ENCODE peak calls at places on chromosome 12, in five cellular contexts. G is kidney epithelial cell, I is HCT116, R is choroid plexus epithelial cell, U is BJ. M is an unnamed sample.

GRCh38 chr12:124032265-124032886 is 59.4 kb downstream of the ZNF664 start:
- DNase-seq in U (no peak), I (peak), R (peak), G (no peak), M (peak)

GRCh38 chr12:541676-542289 is 82.0 kb downstream of the B4GALNT3 start:
- DNase-seq in I (no peak), U (no peak), R (no peak), G (no peak), M (no peak)

GRCh38 chr12:113333877-113334785 is 778 bp downstream of the SLC8B1 start:
- DNase-seq in G (no peak), R (no peak), U (no peak), I (no peak), M (no peak)

GRCh38 chr12:27101290-27101689 is 18.9 kb upstream of the C12orf71 start:
- DNase-seq in I (no peak), G (no peak), R (no peak), U (no peak), M (no peak)

GRCh38 chr12:12181516-12181915 is 85.3 kb downstream of the LRP6 start:
- DNase-seq in U (no peak), R (no peak), G (no peak), I (no peak), M (peak)

GRCh38 chr12:56590237-56590830 is 39.8 kb downstream of the BAZ2A start:
- DNase-seq in G (no peak), U (no peak), R (peak), I (no peak), M (peak)

GRCh38 chr12:118061876-118062791 is 1.2 kb upstream of the WSB2 start:
- DNase-seq in G (no peak), U (no peak), R (peak), I (no peak), M (peak)

GRCh38 chr12:100716658-100716948 is 78.0 kb upstream of the ANO4 start:
- DNase-seq in R (peak), U (no peak), G (no peak), I (no peak), M (no peak)

GRCh38 chr12:6057693-6058092 is 66.8 kb downstream of the VWF start:
- DNase-seq in U (no peak), R (no peak), G (no peak), I (no peak), M (no peak)

GRCh38 chr12:28267920-28268680 is 77.8 kb downstream of the CCDC91 start:
- DNase-seq in I (no peak), R (no peak), G (no peak), U (no peak), M (no peak)

GRCh38 chr12:121957831-121958515 is 39.6 kb downstream of the CFAP251 start:
- DNase-seq in G (no peak), R (no peak), I (no peak), U (no peak), M (no peak)

GRCh38 chr12:42530284-42530683 is 59.3 kb downstream of the PRICKLE1 start:
- DNase-seq in U (no peak), I (no peak), G (no peak), R (no peak), M (no peak)

GRCh38 chr12:94571556-94571955 is 78.8 kb downstream of the TMCC3 start:
- DNase-seq in I (peak), U (no peak), R (peak), G (peak), M (peak)

GRCh38 chr12:74732801-74733200 is 195.2 kb downstream of the ATXN7L3B start:
- DNase-seq in U (no peak), G (no peak), I (no peak), R (no peak), M (no peak)

GRCh38 chr12:49515266-49515665 is 23.6 kb upstream of the KCNH3 start:
- DNase-seq in R (peak), G (peak), U (peak), I (no peak), M (peak)

GRCh38 chr12:25934461-25934860 is 24.0 kb upstream of the RASSF8 start:
- DNase-seq in G (no peak), I (no peak), U (no peak), R (no peak), M (no peak)

GRCh38 chr12:14954269-14954668 is 7.1 kb downstream of the ARHGDIB start:
- DNase-seq in U (no peak), R (no peak), G (no peak), I (no peak), M (no peak)

GRCh38 chr12:89344862-89345202 is 7.5 kb downstream of the DUSP6 start:
- DNase-seq in U (no peak), G (no peak), R (no peak), I (no peak), M (no peak)

GRCh38 chr12:75660805-75661404 is 149.5 kb upstream of the KRR1 start:
- DNase-seq in U (no peak), G (peak), R (peak), I (peak), M (peak)

GRCh38 chr12:11929714-11930113 is 141.0 kb upstream of the BCL2L14 start:
- DNase-seq in U (no peak), I (no peak), R (no peak), G (no peak), M (no peak)

GRCh38 chr12:107618106-107618505 is 67.5 kb upstream of the PWP1 start:
- DNase-seq in U (no peak), G (no peak), I (no peak), R (no peak), M (no peak)

GRCh38 chr12:107616941-107617340 is 68.7 kb upstream of the PWP1 start:
- DNase-seq in U (no peak), R (no peak), G (no peak), I (no peak), M (no peak)

GRCh38 chr12:107619831-107620230 is 65.8 kb upstream of the PWP1 start:
- DNase-seq in U (no peak), G (no peak), I (no peak), R (no peak), M (no peak)

GRCh38 chr12:107624493-107624892 is 61.1 kb upstream of the PWP1 start:
- DNase-seq in R (no peak), G (no peak), U (no peak), I (no peak), M (no peak)

GRCh38 chr12:107622005-107622404 is 63.6 kb upstream of the PWP1 start:
- DNase-seq in I (peak), R (peak), G (no peak), U (no peak), M (peak)
- TF ChIP-seq CTCF in I (peak), R (peak), G (peak), U (peak), M (peak)

GRCh38 chr12:104720346-104721064 is 237.6 kb downstream of the SLC41A2 start:
- DNase-seq in R (peak), G (no peak), U (no peak), I (no peak), M (no peak)
- H3K4me3 ChIP-seq in R (peak), G (no peak), U (no peak), I (no peak), M (no peak)

GRCh38 chr12:130838284-130838950 is 633 bp downstream of the STX2 start:
- DNase-seq in U (no peak), R (peak), G (no peak), I (no peak), M (peak)

GRCh38 chr12:130835436-130835835 is 3.6 kb downstream of the STX2 start:
- DNase-seq in U (no peak), I (no peak), R (no peak), G (no peak), M (no peak)

GRCh38 chr12:130835011-130835410 is 4.0 kb downstream of the STX2 start:
- DNase-seq in I (no peak), G (no peak), U (no peak), R (peak), M (no peak)

GRCh38 chr12:130839770-130840355 is 813 bp upstream of the STX2 start:
- DNase-seq in U (no peak), G (no peak), R (no peak), I (no peak), M (no peak)

DNA sequence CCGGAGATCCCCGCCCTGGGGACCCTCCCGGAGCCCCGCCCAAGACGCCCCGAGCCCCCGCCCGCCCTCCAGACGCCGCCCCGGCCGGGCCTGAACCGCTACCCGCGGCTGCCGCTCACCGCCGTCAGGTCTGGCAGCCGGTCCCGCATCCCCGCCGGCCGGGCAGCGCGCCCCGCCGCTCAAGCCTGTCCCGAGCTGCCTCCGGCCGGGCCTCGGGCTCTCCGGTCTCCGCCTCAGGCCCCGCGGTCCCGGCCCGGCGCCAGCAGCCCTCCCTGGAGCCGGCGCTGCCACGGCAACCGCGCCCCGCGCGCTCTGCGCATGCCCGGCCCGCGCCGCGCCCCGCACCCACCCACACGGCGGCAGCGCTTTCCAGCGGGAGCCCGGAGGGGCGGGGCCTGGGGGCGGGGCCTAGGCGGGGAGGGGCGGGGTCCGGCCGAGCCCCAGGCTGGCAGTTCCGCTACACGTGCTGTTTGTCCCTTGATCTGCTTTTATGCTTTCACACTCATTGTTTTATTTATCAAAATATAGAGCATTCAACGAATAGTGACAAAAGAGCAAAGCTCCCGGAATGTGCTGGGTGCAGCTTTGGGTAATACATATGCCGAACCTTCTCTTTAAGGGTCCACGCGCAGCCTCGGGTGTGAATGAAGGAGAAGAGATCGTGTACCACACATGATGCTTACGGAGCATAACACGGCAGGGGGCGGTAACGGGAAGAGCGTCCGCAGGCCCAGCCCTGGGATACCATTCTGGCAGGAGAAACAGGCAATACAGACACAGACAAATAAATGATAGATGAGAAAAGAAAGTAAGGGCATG is at the start of gene STX2:
- DNase-seq in I (peak), G (no peak), R (peak), U (no peak), M (peak)
- TF ChIP-seq CTCF in I (no peak), G (peak), R (peak), U (peak), M (no peak)

GRCh38 chr12:51907864-51908425 is 641 bp downstream of the ACVRL1 start:
- DNase-seq in R (no peak), G (no peak), I (no peak), U (no peak), M (no peak)

GRCh38 chr12:51910168-51910567 is 2.9 kb downstream of the ACVRL1 start:
- DNase-seq in R (peak), G (no peak), U (no peak), I (no peak), M (peak)

GRCh38 chr12:51910691-51911090 is 3.4 kb downstream of the ACVRL1 start:
- DNase-seq in I (no peak), U (no peak), R (no peak), G (no peak), M (no peak)

GRCh38 chr12:51907083-51907863 is at the start of gene ACVRL1:
- DNase-seq in G (no peak), U (no peak), R (no peak), I (no peak), M (no peak)

GRCh38 chr12:51908876-51909592 is 1.7 kb downstream of the ACVRL1 start:
- DNase-seq in G (no peak), I (no peak), U (no peak), R (no peak), M (no peak)
- H3K4me3 ChIP-seq in G (no peak), I (no peak), U (no peak), R (no peak), M (peak)

DNA sequence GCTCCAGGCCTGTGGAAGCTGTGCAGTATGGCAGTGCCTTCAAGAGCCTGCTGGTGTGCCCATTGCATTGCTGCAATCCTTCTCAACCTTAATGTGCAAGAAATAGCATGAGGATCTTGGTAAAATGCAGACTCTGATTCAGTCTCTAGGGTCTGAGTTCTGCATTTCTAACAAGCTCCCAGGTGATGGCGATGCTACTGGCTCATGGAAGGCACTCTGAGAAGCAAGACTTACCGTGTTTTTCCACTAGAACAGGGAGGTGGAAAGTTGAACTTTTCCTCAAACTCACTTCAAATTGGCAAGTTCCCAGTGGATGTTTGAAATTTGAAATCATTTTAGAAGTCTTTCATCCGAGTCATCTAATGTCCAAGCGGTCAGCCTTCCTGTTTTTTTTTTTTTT is 55.5 kb downstream of the MYRFL start:
- DNase-seq in G (no peak), R (peak), U (no peak), I (peak), M (peak)
- TF ChIP-seq CTCF in G (no peak), R (peak), U (peak), I (peak), M (no peak)

M was measured in cardiac fibroblast.